ENCODE peak calls at places on chromosomes 2 and 18, in six cellular contexts. C is IMR-90, Z is mammary epithelial cell, S is Caco-2, I is cardiac muscle cell, M is endodermal cell. U is an unnamed sample.

GRCh38 chr2:151575338-151575737 is 158.9 kb downstream of the NEB start:
- DNase-seq in C (no peak), Z (peak), S (no peak), I (peak), M (no peak), U (no peak)

GRCh38 chr2:27701676-27702075 is 38.0 kb downstream of the SLC4A1AP start:
- DNase-seq in C (no peak), Z (no peak), S (peak), I (peak), M (no peak), U (no peak)

GRCh38 chr18:48674758-48675157 is 135.9 kb downstream of the CTIF start:
- DNase-seq in C (no peak), Z (no peak), S (no peak), I (no peak), M (no peak), U (no peak)

GRCh38 chr2:106581755-106582430 is 94.7 kb downstream of the CD8B2 start:
- DNase-seq in C (peak), Z (peak), S (peak), I (peak), M (peak), U (peak)

GRCh38 chr18:59067873-59068272 is 71.8 kb upstream of the SEC11C start:
- DNase-seq in C (peak), Z (no peak), S (no peak), I (peak), M (peak), U (no peak)

GRCh38 chr2:239538357-239539052 is 137.7 kb upstream of the HDAC4 start:
- DNase-seq in C (no peak), Z (no peak), S (peak), I (no peak), M (no peak), U (no peak)

GRCh38 chr2:221314786-221315185 is 257.3 kb downstream of the EPHA4 start:
- DNase-seq in C (no peak), Z (no peak), S (no peak), I (no peak), M (no peak), U (no peak)

GRCh38 chr2:100744589-100744988 is 75.3 kb upstream of the NPAS2 start:
- DNase-seq in C (peak), Z (peak), S (no peak), I (peak), M (no peak), U (no peak)

GRCh38 chr2:173279528-173279868 is 75.2 kb upstream of the CDCA7 start:
- DNase-seq in C (no peak), Z (no peak), S (no peak), I (no peak), M (no peak), U (no peak)

GRCh38 chr18:28459587-28459986 is 282.7 kb upstream of the CDH2 start:
- DNase-seq in C (no peak), Z (peak), S (no peak), I (peak), M (no peak), U (no peak)

GRCh38 chr2:21819475-21819874 is 695.7 kb downstream of the TDRD15 start:
- DNase-seq in C (peak), Z (no peak), S (no peak), I (peak), M (no peak), U (no peak)

GRCh38 chr2:69082430-69082997 is 69.5 kb downstream of the ANTXR1 start:
- DNase-seq in C (peak), Z (peak), S (no peak), I (peak), M (no peak), U (no peak)

GRCh38 chr2:120854766-120855530 is 119.3 kb downstream of the GLI2 start:
- DNase-seq in C (no peak), Z (no peak), S (peak), I (no peak), M (peak), U (peak)

GRCh38 chr2:103520547-103520946 is 758.7 kb downstream of the TMEM182 start:
- DNase-seq in C (no peak), Z (no peak), S (no peak), I (no peak), M (no peak), U (no peak)

GRCh38 chr2:216478151-216478550 is 20.5 kb upstream of the RPL37A start:
- DNase-seq in C (peak), Z (peak), S (no peak), I (peak), M (peak), U (no peak)

GRCh38 chr2:11891028-11891427 is 144.6 kb downstream of the LPIN1 start:
- DNase-seq in C (no peak), Z (no peak), S (no peak), I (no peak), M (no peak), U (no peak)

GRCh38 chr2:237998530-237998929 is 31.7 kb downstream of the UBE2F start:
- DNase-seq in C (peak), Z (peak), S (no peak), I (peak), M (no peak), U (no peak)

GRCh38 chr2:200665626-200666453 is 80.0 kb downstream of the AOX1 start:
- DNase-seq in C (no peak), Z (no peak), S (peak), I (no peak), M (no peak), U (no peak)

GRCh38 chr2:120539937-120540718 is 194.2 kb downstream of the INHBB start:
- DNase-seq in C (peak), Z (peak), S (peak), I (peak), M (peak), U (peak)

GRCh38 chr2:9398881-9399805 is 24.2 kb downstream of the ITGB1BP1 start:
- DNase-seq in C (no peak), Z (no peak), S (peak), I (peak), M (peak), U (peak)

GRCh38 chr2:16869711-16870110 is 204.1 kb upstream of the CYRIA start:
- DNase-seq in C (no peak), Z (no peak), S (no peak), I (no peak), M (no peak), U (no peak)

GRCh38 chr2:157460384-157460837 is 16.5 kb upstream of the CYTIP start:
- DNase-seq in C (no peak), Z (no peak), S (peak), I (peak), M (no peak), U (no peak)

GRCh38 chr2:174594451-174594850 is 3.2 kb downstream of the WIPF1 start:
- DNase-seq in C (no peak), Z (no peak), S (no peak), I (no peak), M (no peak), U (no peak)

GRCh38 chr2:9247786-9248185 is 41.2 kb downstream of the ASAP2 start:
- DNase-seq in C (no peak), Z (no peak), S (no peak), I (peak), M (no peak), U (no peak)

GRCh38 chr18:78939105-78939504 is 40.5 kb upstream of the SALL3 start:
- DNase-seq in C (no peak), Z (peak), S (no peak), I (no peak), M (no peak), U (no peak)

GRCh38 chr2:221106241-221106640 is 465.9 kb downstream of the EPHA4 start:
- DNase-seq in C (no peak), Z (peak), S (no peak), I (no peak), M (no peak), U (no peak)

GRCh38 chr2:157221394-157221988 is 36.0 kb upstream of the GALNT5 start:
- DNase-seq in C (no peak), Z (no peak), S (no peak), I (no peak), M (no peak), U (no peak)

GRCh38 chr2:68943581-68944568 is 8.8 kb downstream of the GKN2 start:
- DNase-seq in C (peak), Z (peak), S (peak), I (peak), M (peak), U (peak)

GRCh38 chr2:133434962-133435668 is 133.1 kb downstream of the NCKAP5 start:
- DNase-seq in C (peak), Z (peak), S (no peak), I (peak), M (no peak), U (no peak)

GRCh38 chr2:127707890-127708648 is 6.8 kb downstream of the SFT2D3 start:
- DNase-seq in C (no peak), Z (peak), S (no peak), I (peak), M (no peak), U (no peak)

GRCh38 chr2:199583676-199584075 is 125.9 kb upstream of the SATB2 start:
- DNase-seq in C (no peak), Z (no peak), S (no peak), I (no peak), M (no peak), U (no peak)

GRCh38 chr18:45793295-45793965 is 32.0 kb upstream of the SIGLEC15 start:
- DNase-seq in C (peak), Z (peak), S (peak), I (peak), M (no peak), U (no peak)

GRCh38 chr18:48837676-48838075 is 113.1 kb downstream of the SMAD7 start:
- DNase-seq in C (no peak), Z (no peak), S (no peak), I (no peak), M (no peak), U (peak)

GRCh38 chr2:11807156-11808015 is 61.0 kb downstream of the LPIN1 start:
- DNase-seq in C (no peak), Z (no peak), S (no peak), I (no peak), M (no peak), U (no peak)

DNA sequence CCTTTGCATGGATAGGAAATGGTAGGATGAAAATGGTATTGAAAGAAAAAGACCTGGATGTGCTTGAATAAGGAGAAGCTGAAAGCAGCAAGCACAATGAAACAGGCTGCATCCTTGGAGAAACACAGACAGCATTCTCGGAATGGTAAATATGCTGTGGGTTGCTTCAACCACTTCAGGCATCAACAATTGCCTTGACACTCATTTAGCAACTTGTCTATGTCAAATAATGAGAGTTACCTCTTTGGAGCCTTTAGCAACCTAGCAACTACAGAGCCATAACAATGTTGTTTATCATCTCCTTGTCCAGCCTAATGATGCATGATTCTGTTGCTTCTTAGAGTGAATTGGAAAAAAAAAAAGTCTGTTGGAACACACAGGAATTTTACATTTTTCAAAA is 410.5 kb downstream of the PIK3C3 start:
- DNase-seq in C (no peak), Z (no peak), S (no peak), I (no peak), M (no peak), U (no peak)
- TF ChIP-seq CTCF in C (no peak), Z (no peak), S (no peak), I (no peak), M (no peak), U (no peak)

GRCh38 chr2:65450810-65451209 is 18.4 kb upstream of the SPRED2 start:
- DNase-seq in C (no peak), Z (no peak), S (no peak), I (no peak), M (no peak), U (no peak)
- H3K4me3 ChIP-seq in C (no peak), Z (no peak), S (no peak), I (no peak), M (no peak), U (no peak)

DNA sequence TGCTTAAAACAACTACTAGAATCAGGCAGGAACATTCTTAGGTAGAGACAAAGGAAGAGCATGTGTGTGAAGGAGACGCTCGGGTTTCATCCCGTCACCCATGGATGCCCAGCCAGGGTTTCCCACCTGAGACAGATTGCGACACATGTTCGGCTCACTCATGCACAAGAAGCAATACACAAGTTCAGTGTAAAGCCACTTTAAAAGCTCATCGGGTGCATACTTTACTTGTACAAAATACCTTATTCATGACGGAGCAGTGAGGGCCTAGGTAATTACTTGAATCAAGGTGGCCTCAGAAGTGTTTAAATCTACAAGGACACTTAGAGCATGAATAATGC is 42.0 kb downstream of the ZEB2 start:
- DNase-seq in C (peak), Z (no peak), S (no peak), I (no peak), M (no peak), U (no peak)
- TF ChIP-seq CTCF in C (no peak), Z (no peak), S (no peak), I (no peak), M (no peak), U (no peak)

GRCh38 chr18:65752625-65753325 is 2.0 kb downstream of the CDH7 start:
- DNase-seq in C (no peak), Z (no peak), S (no peak), I (no peak), M (no peak), U (no peak)

GRCh38 chr18:65751145-65752085 is 603 bp downstream of the CDH7 start:
- DNase-seq in C (no peak), Z (no peak), S (no peak), I (no peak), M (no peak), U (no peak)

GRCh38 chr18:65748321-65748720 is 2.5 kb upstream of the CDH7 start:
- DNase-seq in C (no peak), Z (no peak), S (no peak), I (no peak), M (no peak), U (no peak)

GRCh38 chr18:65749881-65750280 is 931 bp upstream of the CDH7 start:
- DNase-seq in C (no peak), Z (no peak), S (no peak), I (no peak), M (no peak), U (no peak)

DNA sequence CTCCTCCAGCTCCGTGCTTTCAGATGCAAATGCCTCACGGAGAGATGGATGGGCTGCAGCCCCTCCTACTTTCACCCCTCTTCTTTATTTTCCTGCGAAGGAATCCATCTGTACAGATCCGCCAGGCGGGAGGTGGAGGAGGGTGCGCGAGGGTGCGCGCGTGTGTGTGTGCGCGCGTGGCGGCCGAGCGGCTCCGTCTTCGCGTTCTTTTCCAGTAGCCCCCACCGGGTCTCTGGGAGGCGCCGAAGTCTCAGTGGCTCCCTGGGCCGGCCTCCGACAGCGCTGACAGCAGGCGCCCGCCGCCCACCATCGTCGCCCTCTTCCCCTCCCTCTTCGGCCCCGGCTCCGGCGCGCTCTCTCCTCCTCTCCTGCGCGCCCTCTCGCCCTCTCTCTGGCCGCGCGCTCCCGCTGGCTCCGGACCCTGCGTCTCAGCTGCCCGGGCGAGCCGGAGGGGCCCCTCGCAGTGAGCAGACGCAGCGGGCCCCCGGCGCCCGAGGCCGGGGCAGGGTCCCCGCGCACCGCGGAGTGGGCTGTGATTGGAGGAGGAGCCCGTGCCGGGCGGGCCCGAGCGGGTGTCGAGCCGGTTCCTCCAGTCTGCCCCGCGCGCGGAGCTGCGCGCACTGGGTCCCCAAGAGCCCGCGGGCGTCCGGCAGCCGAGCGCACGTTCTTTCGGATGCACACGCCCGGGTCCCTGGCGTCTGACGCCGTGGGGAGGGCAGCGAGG is at the start of gene CDH7:
- DNase-seq in C (no peak), Z (no peak), S (no peak), I (no peak), M (peak), U (no peak)
- H3K4me3 ChIP-seq in C (no peak), Z (no peak), S (no peak), I (peak), M (peak), U (peak)

GRCh38 chr2:109660046-109660860 is 46.1 kb downstream of the SOWAHC start:
- DNase-seq in C (no peak), Z (no peak), S (peak), I (no peak), M (no peak), U (no peak)

GRCh38 chr2:109663721-109664120 is 49.6 kb downstream of the SOWAHC start:
- DNase-seq in C (peak), Z (peak), S (no peak), I (peak), M (no peak), U (peak)

GRCh38 chr2:109659356-109660045 is 45.3 kb downstream of the SOWAHC start:
- DNase-seq in C (no peak), Z (no peak), S (no peak), I (no peak), M (no peak), U (no peak)

GRCh38 chr2:109666466-109666865 is 52.3 kb downstream of the SOWAHC start:
- DNase-seq in C (no peak), Z (no peak), S (no peak), I (no peak), M (no peak), U (no peak)

DNA sequence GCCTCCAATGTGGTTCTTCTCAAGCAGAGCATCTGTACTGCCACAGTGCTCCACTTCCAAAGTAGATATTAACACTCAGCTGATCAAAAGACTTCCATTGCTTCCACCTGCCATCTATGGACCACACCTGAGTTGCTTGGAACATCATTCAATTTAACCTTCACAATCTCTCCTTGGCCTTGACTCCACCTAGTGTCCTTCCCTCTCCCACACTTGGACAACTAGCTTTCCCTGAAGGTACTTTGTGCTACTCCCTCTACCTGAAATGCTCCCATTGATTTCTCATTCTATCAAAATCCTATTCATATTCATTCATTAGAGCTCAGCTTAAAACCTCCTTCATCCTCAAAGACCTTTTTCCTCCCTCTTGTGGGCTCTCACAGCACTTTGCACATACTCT is 48.7 kb downstream of the SOWAHC start:
- DNase-seq in C (no peak), Z (peak), S (no peak), I (no peak), M (no peak), U (no peak)
- TF ChIP-seq CTCF in C (no peak), Z (peak), S (peak), I (no peak), M (peak), U (no peak)

DNA sequence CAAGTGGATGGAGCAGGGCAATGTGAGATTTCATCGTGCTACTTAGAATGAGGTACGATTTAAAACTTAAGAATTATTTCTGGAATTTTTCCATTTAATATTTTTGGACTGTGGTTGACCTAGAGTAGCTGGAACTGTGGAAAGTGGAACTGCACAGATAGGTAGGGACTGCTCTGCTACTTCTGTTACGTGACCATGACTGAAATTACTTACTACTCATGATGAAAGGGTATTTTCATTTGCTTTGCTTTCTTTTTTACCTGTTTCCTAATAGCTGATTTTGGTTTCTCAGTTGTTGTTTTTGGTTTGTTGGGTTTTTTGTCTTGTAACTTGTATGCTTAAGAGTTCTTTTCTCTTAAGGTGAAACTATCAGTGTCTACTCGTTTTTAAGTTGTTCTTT is 11.4 kb downstream of the UBE2E3 start:
- DNase-seq in C (no peak), Z (no peak), S (no peak), I (no peak), M (no peak), U (no peak)
- H3K4me3 ChIP-seq in C (no peak), Z (no peak), S (no peak), I (no peak), M (no peak), U (no peak)

GRCh38 chr2:180240774-180241173 is 233.7 kb upstream of the CWC22 start:
- DNase-seq in C (peak), Z (peak), S (no peak), I (peak), M (no peak), U (no peak)
- TF ChIP-seq CTCF in C (peak), Z (peak), S (peak), I (peak), M (peak), U (no peak)

U was measured in tibial artery.